ENCODE peak calls at places on chromosomes 6 and 20, in nine cellular contexts. Y is uterus, I is A549, P is lower leg skin, H is heart left ventricle, J is IMR-90, N is esophagus muscularis mucosa, A is adrenal gland, D is tibial nerve. F is an unnamed sample.

GRCh38 chr6:150065083-150065482 is 3.8 kb downstream of the ULBP3 start:
- DNase-seq in Y (no peak), I (no peak), P (no peak), H (no peak), J (no peak), N (no peak), A (no peak), D (no peak), F (no peak)

GRCh38 chr6:112282217-112282616 is 27.9 kb upstream of the LAMA4 start:
- DNase-seq in Y (peak), I (peak), P (no peak), H (peak), J (peak), N (no peak), A (peak), D (peak), F (no peak)

GRCh38 chr20:19812056-19812455 is 54.0 kb downstream of the RIN2 start:
- DNase-seq in Y (no peak), I (no peak), P (no peak), H (no peak), J (peak), N (no peak), A (no peak), D (no peak), F (no peak)

GRCh38 chr6:125942677-125943527 is 13.7 kb upstream of the HINT3 start:
- DNase-seq in Y (no peak), I (no peak), P (no peak), H (no peak), J (peak), N (no peak), A (peak), D (no peak), F (no peak)

GRCh38 chr6:152353440-152353839 is 283.7 kb downstream of the SYNE1 start:
- DNase-seq in Y (no peak), I (no peak), P (no peak), H (no peak), J (no peak), N (no peak), A (no peak), D (no peak), F (no peak)

GRCh38 chr6:134853111-134854055 is 96.5 kb downstream of the ALDH8A1 start:
- DNase-seq in Y (no peak), I (no peak), P (no peak), H (no peak), J (peak), N (no peak), A (no peak), D (no peak), F (peak)

GRCh38 chr20:51221791-51222408 is 199.0 kb upstream of the KCNG1 start:
- DNase-seq in Y (no peak), I (no peak), P (peak), H (no peak), J (peak), N (no peak), A (no peak), D (no peak), F (no peak)

GRCh38 chr6:68559716-68560115 is 75.4 kb upstream of the ADGRB3 start:
- DNase-seq in Y (no peak), I (no peak), P (no peak), H (no peak), J (no peak), N (no peak), A (no peak), D (no peak), F (no peak)

GRCh38 chr6:157229219-157229607 is 94.1 kb downstream of the TMEM242 start:
- DNase-seq in Y (no peak), I (no peak), P (no peak), H (no peak), J (no peak), N (no peak), A (no peak), D (no peak), F (no peak)

GRCh38 chr6:144259988-144260387 is 25.1 kb upstream of the UTRN start:
- DNase-seq in Y (no peak), I (no peak), P (no peak), H (no peak), J (no peak), N (no peak), A (no peak), D (no peak), F (no peak)

GRCh38 chr6:85472744-85473143 is 22.9 kb downstream of the NT5E start:
- DNase-seq in Y (no peak), I (no peak), P (no peak), H (no peak), J (peak), N (no peak), A (no peak), D (no peak), F (no peak)

GRCh38 chr6:53795702-53796450 is 1.1 kb downstream of the LRRC1 start:
- DNase-seq in Y (peak), I (no peak), P (peak), H (peak), J (peak), N (no peak), A (peak), D (no peak), F (no peak)

DNA sequence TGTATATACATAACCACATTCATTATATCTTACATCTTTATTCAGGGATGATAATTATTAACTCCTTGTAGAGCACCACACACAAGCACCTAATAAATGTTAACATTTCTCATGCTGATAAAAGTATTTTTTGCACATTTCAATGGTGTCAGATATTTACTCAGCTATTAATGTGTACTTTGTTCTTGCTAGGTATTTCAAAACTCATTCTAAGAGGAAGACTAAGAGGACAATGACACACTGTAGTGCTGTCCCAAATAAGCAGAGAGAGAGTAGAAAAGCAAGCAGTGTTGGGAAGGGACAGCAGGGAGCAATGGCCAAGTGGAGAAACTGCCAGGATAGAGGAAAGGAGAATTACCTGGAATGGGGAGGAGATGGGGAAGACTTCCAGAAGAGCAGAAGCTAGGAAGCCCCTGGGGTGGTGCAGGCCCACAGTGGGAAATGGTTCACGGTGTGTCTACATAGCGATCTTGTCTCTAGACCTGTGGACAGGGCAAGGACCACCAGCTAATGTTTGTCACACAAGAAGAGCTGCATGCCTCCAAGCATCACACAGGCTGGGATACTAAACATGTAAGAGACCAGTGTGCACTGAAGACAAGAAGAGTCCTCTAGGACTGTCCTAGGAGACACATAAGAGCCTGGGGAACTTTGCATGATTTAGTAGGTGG is 55.3 kb downstream of the RARS2 start:
- DNase-seq in Y (no peak), I (no peak), P (no peak), H (no peak), J (no peak), N (no peak), A (no peak), D (no peak), F (no peak)
- TF ChIP-seq POLR2A in Y (no peak), I (no peak), P (no peak), H (no peak), J (no peak), N (no peak), A (no peak), D (no peak), F (no peak)

DNA sequence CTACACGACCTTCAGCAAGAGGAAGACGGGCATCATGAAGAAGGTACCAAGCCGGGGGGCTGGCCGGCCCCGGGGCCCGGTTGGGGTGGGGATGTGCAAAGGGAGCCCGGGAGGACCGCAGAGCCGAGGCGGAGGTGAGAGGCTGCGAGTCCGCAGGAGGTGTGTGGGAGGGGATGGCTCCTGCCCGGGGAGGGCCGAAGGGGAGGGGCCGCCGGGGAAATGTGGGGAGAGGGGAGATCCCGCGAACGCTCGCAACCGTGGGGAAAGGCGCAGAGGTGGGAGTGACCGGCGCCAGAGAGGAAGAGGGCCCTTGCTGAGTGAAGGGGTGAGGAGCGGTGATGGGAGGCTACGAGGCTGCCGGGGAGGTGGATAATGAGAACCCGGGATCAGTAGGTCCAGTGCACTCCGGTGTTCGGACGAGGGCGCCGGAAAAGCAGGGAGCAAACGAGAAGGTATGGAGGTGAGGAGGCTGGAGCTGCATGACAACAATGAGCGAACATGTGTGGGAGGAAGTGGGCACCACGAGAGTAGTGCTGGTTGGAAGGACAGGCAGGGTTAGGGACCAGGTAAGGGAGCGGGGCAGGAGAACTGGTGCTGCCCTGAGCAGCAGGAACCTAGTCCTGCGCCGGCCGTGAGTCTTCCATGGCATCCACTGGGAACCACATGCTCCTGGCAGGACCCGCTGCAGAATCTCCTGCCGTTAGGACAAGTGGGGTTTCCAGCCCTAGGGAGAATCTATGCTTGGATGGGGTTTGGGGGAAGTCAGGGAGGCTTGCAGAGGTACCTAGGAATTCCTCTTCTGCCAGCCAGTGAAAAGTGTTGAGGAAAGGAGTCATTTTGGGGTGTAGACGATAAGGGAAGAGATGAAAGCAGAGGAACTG is 1.3 kb downstream of the SRF start:
- DNase-seq in Y (peak), I (peak), P (peak), H (peak), J (peak), N (no peak), A (peak), D (peak), F (peak)
- TF ChIP-seq POLR2A in Y (no peak), I (no peak), P (no peak), H (no peak), J (peak), N (no peak), A (no peak), D (no peak), F (no peak)

GRCh38 chr6:30341728-30342127 is 3.2 kb upstream of the RPP21 start:
- DNase-seq in Y (no peak), I (no peak), P (no peak), H (no peak), J (no peak), N (no peak), A (no peak), D (no peak), F (no peak)

GRCh38 chr6:30344191-30344867 is 627 bp upstream of the RPP21 start:
- DNase-seq in Y (no peak), I (no peak), P (no peak), H (no peak), J (no peak), N (no peak), A (peak), D (no peak), F (no peak)

GRCh38 chr6:30345852-30346251 is 896 bp downstream of the RPP21 start:
- DNase-seq in Y (no peak), I (no peak), P (no peak), H (no peak), J (no peak), N (no peak), A (no peak), D (no peak), F (no peak)

GRCh38 chr6:30341249-30341648 is 3.7 kb upstream of the RPP21 start:
- DNase-seq in Y (no peak), I (no peak), P (no peak), H (no peak), J (no peak), N (no peak), A (no peak), D (no peak), F (no peak)

DNA sequence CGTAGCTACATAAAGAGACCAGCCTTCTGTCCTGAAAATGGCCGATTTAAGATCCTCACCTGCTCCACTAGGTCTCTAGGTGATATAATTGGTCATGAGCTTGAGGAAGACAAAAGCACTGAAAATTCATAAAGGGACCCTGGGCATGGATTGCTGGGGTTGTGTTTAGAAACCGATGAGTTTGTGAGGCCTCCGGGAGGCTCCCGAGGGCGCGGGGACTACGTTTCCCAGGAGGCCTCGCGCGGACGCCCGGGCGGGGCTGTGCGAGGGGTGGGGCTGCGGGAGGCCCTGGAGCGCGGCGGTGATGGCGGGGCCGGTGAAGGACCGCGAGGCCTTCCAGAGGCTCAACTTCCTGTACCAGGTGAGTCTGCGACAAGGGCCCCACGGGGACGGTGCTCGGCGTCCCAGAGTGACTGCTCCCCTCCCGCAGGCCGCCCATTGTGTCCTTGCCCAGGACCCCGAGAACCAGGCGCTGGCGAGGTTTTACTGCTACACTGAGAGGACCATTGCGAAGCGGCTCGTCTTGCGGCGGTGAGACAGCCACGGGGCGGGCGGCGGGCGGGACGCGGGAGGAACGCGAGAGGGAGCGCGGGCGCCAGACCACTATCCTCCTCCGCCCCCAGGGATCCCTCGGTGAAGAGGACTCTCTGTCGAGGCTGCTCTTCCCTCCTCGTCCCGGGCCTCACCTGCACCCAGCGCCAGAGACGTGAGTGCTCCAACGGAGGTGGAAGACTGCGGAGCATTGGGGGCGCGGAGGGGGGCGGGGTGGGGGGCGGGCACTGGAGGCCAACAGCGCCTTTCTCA is at the start of gene RPP21:
- DNase-seq in Y (peak), I (peak), P (peak), H (peak), J (peak), N (no peak), A (peak), D (peak), F (peak)
- TF ChIP-seq POLR2A in Y (peak), I (peak), P (no peak), H (peak), J (peak), N (peak), A (peak), D (no peak), F (peak)

GRCh38 chr6:105993769-105994521 is 92.2 kb upstream of the PRDM1 start:
- DNase-seq in Y (peak), I (no peak), P (peak), H (peak), J (peak), N (no peak), A (no peak), D (no peak), F (no peak)
- TF ChIP-seq POLR2A in Y (no peak), I (no peak), P (no peak), H (no peak), J (peak), N (no peak), A (no peak), D (peak), F (no peak)

GRCh38 chr6:1191141-1191630 is 120.7 kb upstream of the FOXQ1 start:
- DNase-seq in Y (no peak), I (no peak), P (no peak), H (no peak), J (no peak), N (no peak), A (no peak), D (no peak), F (no peak)

GRCh38 chr6:1187293-1188131 is 124.4 kb upstream of the FOXQ1 start:
- DNase-seq in Y (no peak), I (no peak), P (no peak), H (no peak), J (no peak), N (no peak), A (no peak), D (no peak), F (no peak)

GRCh38 chr6:1184318-1184717 is 127.6 kb upstream of the FOXQ1 start:
- DNase-seq in Y (no peak), I (no peak), P (no peak), H (no peak), J (no peak), N (no peak), A (no peak), D (no peak), F (no peak)

GRCh38 chr6:1190361-1190760 is 121.5 kb upstream of the FOXQ1 start:
- DNase-seq in Y (no peak), I (peak), P (no peak), H (no peak), J (peak), N (no peak), A (no peak), D (no peak), F (peak)

GRCh38 chr6:1188199-1188598 is 123.7 kb upstream of the FOXQ1 start:
- DNase-seq in Y (no peak), I (no peak), P (no peak), H (no peak), J (no peak), N (no peak), A (no peak), D (no peak), F (no peak)
- TF ChIP-seq POLR2A in Y (no peak), I (no peak), P (no peak), H (no peak), J (no peak), N (no peak), A (no peak), D (no peak), F (no peak)

DNA sequence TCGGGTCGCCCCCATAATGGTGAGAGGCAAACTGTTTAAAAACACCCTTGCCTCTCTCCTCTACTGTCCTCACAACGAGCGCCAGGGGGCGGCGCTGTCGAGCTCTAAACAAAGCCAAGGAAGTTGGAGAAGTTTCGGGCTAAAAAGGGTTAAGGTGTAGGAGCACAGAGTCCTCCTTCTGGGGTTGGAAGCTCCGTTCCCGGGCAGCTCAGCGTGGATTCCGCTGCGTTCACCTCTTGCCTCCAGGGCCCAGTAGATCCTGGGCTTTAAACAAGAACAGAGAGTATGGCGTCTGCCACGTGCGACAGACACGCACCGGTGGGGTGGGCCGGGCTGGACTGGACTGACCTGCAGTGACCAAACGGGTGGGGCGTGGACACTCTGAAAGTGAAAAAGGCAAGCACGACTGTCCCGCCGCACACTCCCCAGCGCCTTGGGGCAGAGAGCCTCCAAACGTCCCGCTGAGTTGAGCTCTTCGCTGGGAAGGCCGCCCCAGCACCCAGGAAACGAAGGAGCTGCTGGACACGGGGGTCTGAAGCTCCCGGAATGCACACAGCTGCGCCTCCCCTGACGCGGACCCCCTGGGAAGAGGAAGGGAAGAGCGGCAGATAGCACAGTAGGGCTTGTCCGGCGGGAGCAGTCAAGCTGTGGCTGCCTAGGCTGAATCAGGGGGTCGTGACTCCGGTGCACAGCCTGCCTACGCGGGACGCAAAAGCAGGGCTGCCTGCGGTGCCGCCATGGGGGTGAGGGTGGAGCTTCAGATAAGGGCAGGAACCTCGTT is 1.6 kb upstream of the THBD start:
- DNase-seq in Y (peak), I (peak), P (peak), H (peak), J (peak), N (no peak), A (peak), D (peak), F (peak)
- TF ChIP-seq POLR2A in Y (no peak), I (no peak), P (no peak), H (no peak), J (no peak), N (no peak), A (no peak), D (peak), F (peak)

DNA sequence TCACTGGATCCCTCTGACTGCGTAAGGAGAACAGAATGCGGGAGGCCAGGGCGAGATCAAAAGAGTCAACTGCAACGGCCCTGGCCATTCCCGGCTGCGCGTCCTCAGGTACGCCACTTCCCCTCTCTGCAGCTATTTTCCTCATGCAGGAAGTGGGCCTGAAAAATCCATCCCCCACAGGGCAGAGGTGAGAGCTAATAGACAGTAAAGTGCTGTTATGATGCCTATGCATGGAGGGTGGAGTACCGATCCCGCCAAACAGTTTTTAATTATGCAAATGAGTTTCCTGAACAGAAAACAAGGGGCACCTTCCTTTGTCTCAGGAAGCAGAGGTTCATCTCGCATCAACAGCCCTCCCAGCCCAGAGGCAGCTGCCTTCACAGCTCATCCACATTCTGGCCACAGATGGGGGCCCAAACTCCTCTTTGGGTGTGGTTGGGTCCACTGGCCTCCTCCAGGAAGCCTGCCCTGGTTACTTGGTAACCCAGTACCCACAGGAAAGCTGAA is 9.3 kb downstream of the PREX1 start:
- DNase-seq in Y (no peak), I (no peak), P (no peak), H (no peak), J (no peak), N (no peak), A (no peak), D (no peak), F (no peak)
- TF ChIP-seq POLR2A in Y (no peak), I (no peak), P (no peak), H (no peak), J (no peak), N (no peak), A (no peak), D (no peak), F (no peak)